ENCODE peak calls at places on chromosomes 13 and 19, in eight cellular contexts. P, M, Q, B, W, T, E and Y are unnamed samples.

GRCh38 chr19:5627395-5627904 is 4.6 kb downstream of the SAFB start:
- DNase-seq in W (no peak), P (no peak), M (peak), Q (peak), T (peak), E (peak), B (peak), Y (no peak)

GRCh38 chr19:4577020-4577782 is 17.7 kb upstream of the SEMA6B start:
- DNase-seq in B (no peak), M (no peak), Q (no peak), E (no peak), W (no peak), P (no peak), T (no peak), Y (no peak)

GRCh38 chr19:4582112-4582553 is 22.6 kb upstream of the SEMA6B start:
- DNase-seq in Q (no peak), M (no peak), E (no peak), P (no peak), T (no peak), B (no peak), W (no peak), Y (no peak)

GRCh38 chr19:8449830-8450229 is 5.1 kb downstream of the HNRNPM start:
- DNase-seq in M (no peak), Q (no peak), B (peak), E (peak), P (no peak), T (no peak), W (no peak), Y (no peak)

GRCh38 chr13:32639502-32640105 is 53.4 kb downstream of the PDS5B start:
- DNase-seq in Q (peak), B (peak), T (peak), P (peak), W (peak), M (no peak), E (peak), Y (peak)

GRCh38 chr19:27529158-27529557 is 1683.8 kb downstream of the UQCRFS1 start:
- DNase-seq in P (no peak), M (no peak), Q (no peak), B (no peak), W (no peak), E (no peak), T (no peak), Y (no peak)

GRCh38 chr13:45063261-45063870 is 56.9 kb upstream of the GTF2F2 start:
- DNase-seq in W (no peak), P (no peak), B (no peak), M (no peak), T (no peak), E (no peak), Q (no peak), Y (no peak)

GRCh38 chr13:71254384-71254783 is 612.6 kb downstream of the DACH1 start:
- DNase-seq in B (no peak), T (no peak), M (no peak), Q (no peak), P (no peak), W (no peak), E (no peak), Y (no peak)

GRCh38 chr13:60396008-60396782 is 825 bp upstream of the TDRD3 start:
- DNase-seq in M (peak), E (peak), Q (peak), W (peak), P (peak), B (peak), T (peak), Y (peak)

GRCh38 chr19:8259142-8259921 is 48.8 kb downstream of the CD320 start:
- DNase-seq in B (no peak), P (no peak), M (peak), Q (no peak), T (no peak), W (no peak), E (no peak), Y (no peak)

GRCh38 chr19:47013041-47013517 is 6.6 kb upstream of the NPAS1 start:
- DNase-seq in E (peak), P (peak), W (peak), T (peak), Q (peak), B (peak), M (peak), Y (peak)

GRCh38 chr19:10431943-10432735 is 11.8 kb downstream of the PDE4A start:
- DNase-seq in M (peak), Q (no peak), W (peak), E (peak), T (peak), B (peak), P (no peak), Y (no peak)

DNA sequence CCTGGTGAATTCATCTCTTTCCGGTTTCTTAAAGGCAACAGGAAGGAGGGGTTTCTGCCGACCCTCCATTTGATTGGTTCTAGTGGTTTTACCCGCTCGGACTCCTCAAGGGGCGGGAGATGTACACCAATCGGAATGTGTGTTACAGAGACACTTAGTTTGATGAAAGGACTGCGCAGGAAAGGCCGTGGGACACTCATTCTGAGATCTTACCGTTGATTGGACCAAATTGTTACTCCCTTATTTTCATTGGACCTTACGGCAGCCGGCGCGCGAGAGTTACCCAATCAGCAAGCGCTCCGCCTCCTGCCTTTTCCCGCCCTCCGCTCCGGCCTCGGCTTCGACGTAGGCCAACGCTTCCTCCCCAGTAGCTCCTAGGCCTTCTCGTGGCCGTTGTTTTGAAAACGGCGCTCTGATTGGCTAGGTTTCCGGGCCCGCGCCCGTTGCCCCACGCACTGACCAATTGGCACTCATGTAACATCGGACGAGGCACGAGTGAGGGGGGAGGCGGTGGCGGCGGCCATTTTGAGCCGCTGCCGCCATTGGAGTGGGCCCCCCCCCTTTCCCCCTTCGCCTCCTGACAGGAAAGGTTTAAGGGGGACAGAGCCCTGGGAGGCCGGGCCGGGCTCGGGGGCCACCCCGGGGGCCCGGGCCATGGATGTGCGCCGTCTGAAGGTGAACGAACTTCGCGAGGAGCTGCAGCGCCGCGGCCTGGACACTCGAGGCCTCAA is at the start of gene HNRNPUL1:
- DNase-seq in M (peak), W (peak), Q (peak), E (peak), P (peak), B (peak), T (peak), Y (peak)
- TF ChIP-seq CTCF in M (no peak), W (peak), Q (no peak), E (peak), P (peak), B (peak), T (no peak), Y (peak)

DNA sequence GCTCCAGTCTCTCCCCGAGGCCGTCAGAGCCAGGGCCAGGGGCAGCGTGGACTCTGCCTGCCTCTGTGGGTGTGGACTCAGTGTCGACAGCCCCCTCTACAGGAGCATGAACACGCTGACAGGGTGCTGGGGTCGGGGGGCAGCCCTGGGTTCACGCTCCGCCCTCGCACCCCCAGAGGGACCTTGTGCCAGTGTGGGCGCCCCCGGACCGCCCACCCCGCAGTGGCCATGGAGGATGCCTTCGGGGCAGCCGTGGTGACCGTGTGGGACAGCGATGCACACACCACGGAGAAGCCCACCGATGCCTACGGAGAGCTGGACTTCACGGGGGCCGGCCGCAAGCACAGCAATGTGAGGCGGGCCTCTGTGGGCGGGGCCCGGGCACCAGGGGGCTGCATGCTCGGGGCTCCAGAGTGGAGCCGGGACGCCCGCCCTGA is 8.3 kb downstream of the TRPM4 start:
- DNase-seq in T (no peak), B (no peak), E (no peak), Q (no peak), P (no peak), W (no peak), M (no peak), Y (no peak)
- TF ChIP-seq CTCF in T (no peak), B (no peak), E (no peak), Q (no peak), P (no peak), W (no peak), M (no peak), Y (no peak)

GRCh38 chr13:36453518-36453917 is 21.2 kb downstream of the CCNA1 start:
- DNase-seq in B (no peak), Q (no peak), W (no peak), M (no peak), P (peak), T (no peak), E (no peak), Y (peak)
- TF ChIP-seq CTCF in B (no peak), Q (no peak), W (peak), M (no peak), P (peak), T (no peak), E (no peak), Y (peak)

GRCh38 chr19:45175663-45176345 is 2.2 kb downstream of the TRAPPC6A start:
- DNase-seq in W (no peak), T (no peak), P (no peak), B (no peak), M (no peak), E (no peak), Q (no peak), Y (no peak)

GRCh38 chr19:45179848-45180370 is 1.3 kb downstream of the BLOC1S3 start:
- DNase-seq in Q (no peak), T (no peak), P (no peak), E (no peak), B (no peak), W (no peak), M (no peak), Y (no peak)

GRCh38 chr19:45177817-45178261 is at the start of gene TRAPPC6A:
- DNase-seq in W (no peak), M (no peak), E (no peak), T (no peak), P (no peak), Q (no peak), B (no peak), Y (peak)

GRCh38 chr19:45179063-45179847 is 671 bp downstream of the BLOC1S3 start:
- DNase-seq in E (peak), W (peak), T (no peak), Q (no peak), B (peak), P (peak), M (peak), Y (no peak)

DNA sequence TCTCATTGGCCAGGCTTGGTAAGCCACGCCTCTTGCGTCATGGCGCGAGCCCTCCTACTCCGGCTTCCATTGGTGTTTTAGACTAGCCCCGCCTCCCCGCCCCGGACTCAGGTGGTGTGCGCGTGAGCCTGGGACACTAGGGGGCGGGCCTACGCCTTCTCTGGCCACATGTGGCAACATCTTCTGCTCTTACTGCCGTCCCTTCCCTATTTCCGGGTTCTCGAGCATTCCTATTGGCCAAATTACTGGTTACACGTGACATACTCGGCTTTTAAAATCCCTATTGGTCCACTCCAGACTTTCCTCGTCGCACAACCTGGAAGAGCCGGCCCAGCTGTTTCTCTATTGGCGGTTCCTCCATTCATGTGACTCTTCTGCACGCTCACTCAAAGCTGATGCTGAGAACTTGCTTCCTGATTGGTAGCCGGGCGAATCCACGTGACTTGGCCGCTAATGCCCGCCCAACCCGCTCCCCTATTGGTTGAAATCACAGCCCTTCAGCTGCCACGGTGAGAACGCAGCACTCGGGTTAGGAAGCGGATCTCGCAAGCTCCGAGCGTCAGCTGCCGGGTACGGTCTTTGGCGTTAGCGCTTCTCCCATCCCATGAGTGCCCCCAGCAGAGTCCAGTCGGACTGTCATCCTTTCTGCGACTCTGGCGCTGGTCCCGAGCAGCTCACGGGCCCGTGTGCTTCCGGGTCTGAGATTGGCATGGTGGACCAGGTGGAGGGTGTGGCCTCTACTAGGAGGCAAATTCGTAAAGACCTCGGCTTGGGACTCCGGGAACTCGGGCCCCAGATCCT is at the start of gene BLOC1S3:
- DNase-seq in W (peak), Q (peak), P (peak), B (peak), T (peak), E (peak), M (peak), Y (peak)
- TF ChIP-seq CTCF in W (peak), Q (no peak), P (peak), B (peak), T (peak), E (peak), M (no peak), Y (peak)

DNA sequence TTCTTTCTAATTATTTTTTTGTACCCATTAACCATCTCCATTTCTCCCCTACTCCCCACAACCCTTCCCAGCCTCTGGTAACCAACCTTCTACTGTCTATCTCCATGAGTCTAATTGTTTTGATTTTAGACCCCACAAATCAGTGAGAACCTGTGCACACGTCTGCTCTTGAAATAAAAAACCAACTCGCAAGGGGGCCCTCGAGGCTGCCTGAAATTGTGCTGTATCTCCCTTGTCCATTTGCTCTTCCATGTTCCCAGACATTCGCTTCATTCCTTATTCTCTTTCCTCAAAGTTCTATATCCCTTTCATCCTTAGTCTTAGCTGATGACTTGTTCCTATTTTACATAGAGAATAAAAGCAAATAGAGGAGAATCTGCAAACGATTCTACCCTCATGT is 95.0 kb downstream of the GPC5 start:
- DNase-seq in M (no peak), Q (no peak), T (no peak), W (no peak), E (no peak), P (no peak), B (no peak), Y (no peak)
- TF ChIP-seq CTCF in M (no peak), Q (no peak), T (no peak), W (no peak), E (no peak), P (no peak), B (no peak), Y (no peak)

GRCh38 chr13:58926858-58927257 is 1236.9 kb downstream of the DIAPH3 start:
- DNase-seq in P (no peak), Q (no peak), B (no peak), T (no peak), W (no peak), M (no peak), E (peak), Y (no peak)
- TF ChIP-seq CTCF in P (no peak), Q (no peak), B (no peak), T (no peak), W (no peak), M (no peak), E (no peak), Y (no peak)

GRCh38 chr19:54420068-54420382 is 4.8 kb downstream of the TTYH1 start:
- DNase-seq in M (no peak), Q (no peak), T (no peak), E (no peak), P (no peak), B (no peak), W (no peak), Y (no peak)

GRCh38 chr19:54421169-54421516 is 5.9 kb downstream of the TTYH1 start:
- DNase-seq in M (no peak), B (peak), T (no peak), P (no peak), W (no peak), E (no peak), Q (no peak), Y (no peak)

GRCh38 chr19:54420383-54421168 is 5.3 kb downstream of the TTYH1 start:
- DNase-seq in Q (no peak), W (no peak), B (peak), P (no peak), T (no peak), M (no peak), E (no peak), Y (no peak)

GRCh38 chr19:54422136-54422535 is 6.9 kb downstream of the TTYH1 start:
- DNase-seq in B (no peak), P (no peak), E (no peak), T (no peak), Q (no peak), W (no peak), M (no peak), Y (no peak)

DNA sequence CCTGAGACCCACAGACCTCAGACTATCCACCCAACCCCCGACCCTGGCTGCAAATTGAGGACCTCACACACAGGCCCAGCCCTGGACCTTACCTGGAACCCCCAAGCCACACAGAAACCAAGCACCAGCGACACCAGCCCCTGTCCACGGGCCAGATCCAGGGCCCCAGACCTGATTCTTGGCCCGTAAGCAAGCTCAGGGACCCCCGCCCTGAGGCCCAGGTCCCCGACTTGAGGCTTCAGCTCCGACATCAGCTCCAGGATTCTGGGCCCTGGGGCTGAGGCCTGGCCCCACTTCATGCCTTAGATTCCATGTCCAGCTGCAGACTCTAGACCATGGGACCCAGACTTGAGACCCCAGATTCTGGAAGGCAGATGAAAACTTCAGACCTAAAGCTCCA is 6.3 kb downstream of the TTYH1 start:
- DNase-seq in E (no peak), T (no peak), W (no peak), P (no peak), M (no peak), B (no peak), Q (no peak), Y (no peak)
- TF ChIP-seq CTCF in E (no peak), T (no peak), W (no peak), P (no peak), M (no peak), B (no peak), Q (no peak), Y (no peak)

DNA sequence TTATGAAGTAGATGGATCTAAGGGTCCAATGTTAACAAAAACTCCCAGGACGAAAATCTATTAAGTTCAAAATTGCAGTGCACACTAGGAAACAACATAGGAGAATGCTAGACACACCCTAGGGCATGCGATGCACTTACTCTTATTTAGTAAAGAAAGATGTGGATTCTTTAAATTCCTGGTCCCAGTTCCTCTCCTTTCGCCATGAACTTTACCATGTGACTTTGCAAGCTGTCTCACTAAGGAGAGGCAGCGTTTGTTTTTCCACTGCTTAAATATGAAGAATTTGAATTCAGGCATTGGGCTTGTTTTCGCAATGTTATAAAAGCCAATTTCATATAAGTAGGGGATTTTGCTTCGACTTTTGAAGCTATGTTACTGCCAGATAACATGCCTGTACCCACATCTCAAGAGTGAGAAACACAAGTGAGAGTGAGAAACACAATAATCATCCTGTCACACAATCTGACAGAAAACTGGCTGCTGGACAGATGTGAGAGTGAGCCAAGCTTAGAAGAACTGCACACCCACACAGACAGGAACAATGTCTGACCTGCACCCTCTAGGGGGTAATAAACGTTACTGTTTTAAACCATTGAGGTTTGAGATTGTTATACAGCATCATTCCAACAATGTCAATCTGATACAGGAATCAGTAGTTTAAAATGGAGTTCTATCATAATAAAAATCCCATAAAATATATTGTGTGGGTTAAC is 1308.5 kb downstream of the SLITRK5 start:
- DNase-seq in B (no peak), M (no peak), Q (no peak), P (peak), T (no peak), E (peak), W (no peak), Y (no peak)
- TF ChIP-seq CTCF in B (no peak), M (no peak), Q (no peak), P (no peak), T (no peak), E (no peak), W (no peak), Y (no peak)

DNA sequence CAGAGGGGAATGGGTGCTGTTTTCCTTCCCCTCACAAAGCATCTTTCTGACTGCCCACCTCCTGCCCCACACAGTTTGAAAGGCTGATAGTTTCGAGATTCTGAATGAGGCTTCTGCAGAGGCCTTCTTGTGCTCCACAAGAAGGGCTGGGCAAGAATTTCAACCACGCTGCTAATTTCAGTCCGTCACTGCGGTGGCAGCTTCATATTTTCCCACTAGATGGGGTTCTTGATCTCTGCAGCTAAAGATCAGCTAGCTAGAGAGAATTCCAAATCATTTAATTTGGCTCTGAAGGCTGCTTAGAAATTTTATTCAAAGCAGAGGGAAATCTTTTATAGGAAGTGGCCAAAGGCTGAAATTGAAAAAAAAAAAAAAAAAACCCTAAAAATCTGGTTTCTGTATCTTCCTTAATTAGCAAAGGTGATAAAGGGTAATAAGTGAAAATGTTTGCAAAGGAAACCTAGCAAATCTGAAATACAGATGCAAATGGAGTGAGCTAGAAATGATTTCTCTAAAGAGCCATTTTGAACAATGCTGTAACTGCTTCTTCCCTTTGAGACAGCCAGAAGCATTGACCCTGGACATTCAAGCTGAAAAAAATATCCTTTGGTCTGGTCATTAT is 38.0 kb upstream of the C13orf42 start:
- DNase-seq in T (peak), E (peak), B (peak), M (no peak), P (no peak), W (peak), Q (no peak), Y (peak)
- TF ChIP-seq CTCF in T (no peak), E (no peak), B (peak), M (no peak), P (peak), W (peak), Q (no peak), Y (peak)

GRCh38 chr13:27783111-27783510 is 9.2 kb upstream of the GSX1 start:
- DNase-seq in B (peak), W (no peak), T (no peak), Q (no peak), E (peak), P (no peak), M (no peak), Y (no peak)
- TF ChIP-seq CTCF in B (peak), W (no peak), T (no peak), Q (no peak), E (peak), P (no peak), M (no peak), Y (peak)